ENCODE peak calls at places on chromosome X, in seven cellular contexts. One of them, this sample, is unnamed.
A peak's percentile ranks its signal among the peaks of the same experiment; 100 is the strongest.

GRCh38 chrX:135516376-135516775 is 4.1 kb upstream of the INTS6L start:
- DNase-seq in adrenal gland: no peak
- DNase-seq in effector memory CD4-positive, alpha-beta T cell: no peak
- DNase-seq in H7: peak; percentile 11
- DNase-seq in lower lobe of right lung: no peak
- DNase-seq in GM23248: no peak
- DNase-seq in heart right ventricle: no peak
- DNase-seq in this sample: no peak

GRCh38 chrX:2781698-2782097 is 29.9 kb downstream of the XG start:
- DNase-seq in lower lobe of right lung: no peak
- DNase-seq in adrenal gland: no peak
- DNase-seq in GM23248: no peak
- DNase-seq in effector memory CD4-positive, alpha-beta T cell: no peak
- DNase-seq in heart right ventricle: no peak
- DNase-seq in H7: no peak
- DNase-seq in this sample: no peak

GRCh38 chrX:115449742-115450141 is 111.2 kb upstream of the PLS3 start:
- DNase-seq in H7: no peak
- DNase-seq in GM23248: no peak
- DNase-seq in lower lobe of right lung: peak; percentile 53
- DNase-seq in heart right ventricle: peak; percentile 54
- DNase-seq in adrenal gland: peak; percentile 74
- DNase-seq in effector memory CD4-positive, alpha-beta T cell: no peak
- DNase-seq in this sample: peak; percentile 14

GRCh38 chrX:106726485-106727437 is at the start of gene RNF128:
- DNase-seq in effector memory CD4-positive, alpha-beta T cell: no peak
- DNase-seq in GM23248: peak; percentile 62
- DNase-seq in lower lobe of right lung: peak; percentile 68
- DNase-seq in heart right ventricle: peak; percentile 3
- DNase-seq in adrenal gland: peak; percentile 69
- DNase-seq in H7: peak; percentile 85
- DNase-seq in this sample: peak; percentile 45

GRCh38 chrX:13000311-13000811 is 25.5 kb downstream of the TMSB4X start:
- DNase-seq in effector memory CD4-positive, alpha-beta T cell: no peak
- DNase-seq in GM23248: no peak
- DNase-seq in heart right ventricle: no peak
- DNase-seq in adrenal gland: peak; percentile 35
- DNase-seq in lower lobe of right lung: peak; percentile 50
- DNase-seq in H7: no peak
- DNase-seq in this sample: no peak

GRCh38 chrX:84339507-84340364 is 151.7 kb upstream of the RPS6KA6 start:
- DNase-seq in lower lobe of right lung: no peak
- DNase-seq in adrenal gland: no peak
- DNase-seq in heart right ventricle: no peak
- DNase-seq in H7: no peak
- DNase-seq in effector memory CD4-positive, alpha-beta T cell: no peak
- DNase-seq in GM23248: peak; percentile 32
- DNase-seq in this sample: no peak

GRCh38 chrX:132694331-132694823 is 205.5 kb upstream of the MBNL3 start:
- DNase-seq in heart right ventricle: no peak
- DNase-seq in H7: no peak
- DNase-seq in adrenal gland: no peak
- DNase-seq in GM23248: no peak
- DNase-seq in effector memory CD4-positive, alpha-beta T cell: no peak
- DNase-seq in lower lobe of right lung: no peak
- DNase-seq in this sample: no peak

GRCh38 chrX:10755477-10756334 is 135.3 kb upstream of the MID1 start:
- DNase-seq in heart right ventricle: no peak
- DNase-seq in adrenal gland: no peak
- DNase-seq in effector memory CD4-positive, alpha-beta T cell: no peak
- DNase-seq in GM23248: peak; percentile 67
- DNase-seq in lower lobe of right lung: no peak
- DNase-seq in H7: peak; percentile 51
- DNase-seq in this sample: peak; percentile 48

GRCh38 chrX:19889582-19890342 is 2.4 kb upstream of the SH3KBP1 start:
- DNase-seq in H7: no peak
- DNase-seq in adrenal gland: peak; percentile 83
- DNase-seq in heart right ventricle: no peak
- DNase-seq in effector memory CD4-positive, alpha-beta T cell: peak; percentile 16
- DNase-seq in GM23248: peak; percentile 70
- DNase-seq in lower lobe of right lung: no peak
- DNase-seq in this sample: peak; percentile 34

GRCh38 chrX:96683997-96684338 is 674 bp upstream of the DIAPH2 start:
- DNase-seq in lower lobe of right lung: no peak
- DNase-seq in effector memory CD4-positive, alpha-beta T cell: no peak
- DNase-seq in GM23248: no peak
- DNase-seq in H7: no peak
- DNase-seq in heart right ventricle: no peak
- DNase-seq in adrenal gland: no peak
- DNase-seq in this sample: no peak

GRCh38 chrX:51332188-51332942 is at the start of gene NUDT10:
- DNase-seq in GM23248: peak; percentile 45
- DNase-seq in effector memory CD4-positive, alpha-beta T cell: no peak
- DNase-seq in adrenal gland: peak; percentile 53
- DNase-seq in heart right ventricle: peak; percentile 17
- DNase-seq in H7: peak; percentile 86
- DNase-seq in lower lobe of right lung: peak; percentile 43
- DNase-seq in this sample: peak; percentile 42

GRCh38 chrX:148960060-148960459 is 459.6 kb downstream of the AFF2 start:
- DNase-seq in effector memory CD4-positive, alpha-beta T cell: no peak
- DNase-seq in lower lobe of right lung: no peak
- DNase-seq in GM23248: no peak
- DNase-seq in adrenal gland: no peak
- DNase-seq in H7: no peak
- DNase-seq in heart right ventricle: no peak
- DNase-seq in this sample: peak; percentile 32

GRCh38 chrX:155819966-155820491 is 61.1 kb upstream of the VAMP7 start:
- DNase-seq in effector memory CD4-positive, alpha-beta T cell: no peak
- DNase-seq in lower lobe of right lung: peak; percentile 52
- DNase-seq in adrenal gland: peak; percentile 73
- DNase-seq in heart right ventricle: peak; percentile 78
- DNase-seq in H7: peak; percentile 39
- DNase-seq in GM23248: peak; percentile 82
- DNase-seq in this sample: peak; percentile 31

GRCh38 chrX:9942086-9942485 is 25.1 kb upstream of the CLDN34 start:
- DNase-seq in heart right ventricle: no peak
- DNase-seq in lower lobe of right lung: no peak
- DNase-seq in effector memory CD4-positive, alpha-beta T cell: peak; percentile 2
- DNase-seq in GM23248: no peak
- DNase-seq in adrenal gland: no peak
- DNase-seq in H7: no peak
- DNase-seq in this sample: no peak

GRCh38 chrX:15930585-15930984 is 76.0 kb upstream of the AP1S2 start:
- DNase-seq in GM23248: peak; percentile 36
- DNase-seq in effector memory CD4-positive, alpha-beta T cell: no peak
- DNase-seq in heart right ventricle: no peak
- DNase-seq in lower lobe of right lung: no peak
- DNase-seq in H7: peak; percentile 56
- DNase-seq in adrenal gland: no peak
- DNase-seq in this sample: no peak

GRCh38 chrX:46433892-46434291 is 111.3 kb downstream of the ZNF674 start:
- DNase-seq in adrenal gland: no peak
- DNase-seq in effector memory CD4-positive, alpha-beta T cell: no peak
- DNase-seq in lower lobe of right lung: no peak
- DNase-seq in H7: no peak
- DNase-seq in heart right ventricle: no peak
- DNase-seq in GM23248: peak; percentile 44
- DNase-seq in this sample: no peak

GRCh38 chrX:19840899-19841648 is 46.3 kb downstream of the SH3KBP1 start:
- DNase-seq in adrenal gland: no peak
- DNase-seq in heart right ventricle: no peak
- DNase-seq in lower lobe of right lung: no peak
- DNase-seq in GM23248: no peak
- DNase-seq in H7: peak; percentile 47
- DNase-seq in effector memory CD4-positive, alpha-beta T cell: peak; percentile 7
- DNase-seq in this sample: no peak

GRCh38 chrX:77918568-77918967 is 8.1 kb downstream of the ATP7A start:
- DNase-seq in effector memory CD4-positive, alpha-beta T cell: no peak
- DNase-seq in H7: no peak
- DNase-seq in adrenal gland: no peak
- DNase-seq in heart right ventricle: no peak
- DNase-seq in lower lobe of right lung: no peak
- DNase-seq in GM23248: peak; percentile 24
- DNase-seq in this sample: no peak

GRCh38 chrX:63503541-63503940 is 152.4 kb upstream of the SPIN4 start:
- DNase-seq in heart right ventricle: no peak
- DNase-seq in GM23248: peak; percentile 52
- DNase-seq in H7: peak; percentile 10
- DNase-seq in lower lobe of right lung: no peak
- DNase-seq in adrenal gland: no peak
- DNase-seq in effector memory CD4-positive, alpha-beta T cell: no peak
- DNase-seq in this sample: no peak

DNA sequence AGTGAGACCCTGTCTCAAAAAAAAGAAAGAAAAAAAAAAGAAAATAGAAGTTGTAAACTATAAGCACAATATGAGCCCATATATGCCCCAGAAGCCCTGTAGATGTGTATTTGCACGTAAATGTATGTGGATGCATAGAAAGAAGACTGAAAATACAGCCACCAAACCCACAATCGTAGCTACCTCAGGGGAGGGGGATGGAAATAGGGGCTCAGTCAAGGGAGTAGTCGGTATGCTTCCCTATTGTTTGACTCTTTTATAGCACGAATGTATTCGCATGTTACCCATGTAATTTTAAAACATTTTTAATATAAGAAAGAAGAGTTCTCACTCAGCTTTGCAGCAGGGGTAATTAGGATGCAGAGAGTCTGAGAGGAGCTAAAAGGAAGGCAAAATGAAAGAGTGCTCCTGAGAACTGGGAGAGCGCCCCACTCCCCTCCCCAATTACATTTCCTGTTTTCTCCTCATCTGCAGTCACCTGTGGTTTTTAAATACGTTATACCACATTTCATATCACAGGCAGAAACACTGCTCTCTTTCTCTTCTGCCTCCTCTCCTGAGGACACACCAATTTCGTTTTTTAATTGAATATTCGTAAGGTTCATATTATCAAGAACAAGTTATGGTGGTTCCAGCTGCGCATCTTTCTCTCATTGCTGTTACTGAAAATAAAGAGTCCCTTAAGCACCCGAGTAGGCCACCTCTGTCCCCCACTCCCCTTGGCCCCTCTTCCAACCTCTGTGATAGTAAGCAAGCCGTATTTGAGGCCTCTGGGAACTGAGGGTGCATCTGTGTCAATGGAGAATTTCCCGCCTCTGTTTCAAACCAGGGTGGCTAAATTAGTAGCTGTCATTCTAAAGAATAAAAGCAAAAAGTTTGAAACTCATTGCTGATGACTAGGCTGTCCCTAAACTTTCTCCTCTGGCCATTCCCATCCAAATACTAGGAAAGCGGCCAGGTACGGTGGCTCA is 10.7 kb downstream of the SEPTIN6 start:
- DNase-seq in lower lobe of right lung: no peak
- DNase-seq in H7: no peak
- DNase-seq in effector memory CD4-positive, alpha-beta T cell: no peak
- DNase-seq in adrenal gland: no peak
- DNase-seq in heart right ventricle: no peak
- DNase-seq in GM23248: no peak
- DNase-seq in this sample: no peak
- H3K4me3 ChIP-seq in lower lobe of right lung: no peak overlapping the region
- H3K4me3 ChIP-seq in H7: no peak overlapping the region
- H3K4me3 ChIP-seq in effector memory CD4-positive, alpha-beta T cell: peak overlapping the region; percentile 41
- H3K4me3 ChIP-seq in adrenal gland: no peak overlapping the region
- H3K4me3 ChIP-seq in heart right ventricle: no peak overlapping the region
- H3K4me3 ChIP-seq in GM23248: no peak overlapping the region
- H3K4me3 ChIP-seq in this sample: no peak overlapping the region

DNA sequence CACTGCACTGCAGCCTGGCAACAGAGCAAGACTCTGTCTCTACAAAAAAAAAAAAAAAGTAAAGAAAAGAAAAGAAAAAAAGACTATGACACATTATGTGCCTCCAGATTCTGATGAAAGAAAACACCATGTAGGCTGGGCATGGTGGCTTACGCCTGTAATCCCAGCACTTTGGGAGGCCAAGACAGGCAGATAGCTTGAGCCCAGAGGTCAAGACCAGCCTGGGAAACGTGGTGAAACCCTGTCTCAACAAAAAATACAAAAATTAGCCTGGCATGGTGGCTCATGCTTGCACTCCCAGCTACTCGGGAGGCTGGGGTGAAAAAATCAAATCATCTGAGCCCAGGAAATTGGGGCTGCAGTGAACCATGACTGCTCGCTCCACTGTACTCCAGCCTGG is 19.4 kb downstream of the THOC2 start:
- DNase-seq in H7: no peak
- DNase-seq in lower lobe of right lung: no peak
- DNase-seq in GM23248: no peak
- DNase-seq in adrenal gland: no peak
- DNase-seq in effector memory CD4-positive, alpha-beta T cell: no peak
- DNase-seq in heart right ventricle: no peak
- DNase-seq in this sample: no peak
- H3K27me3 ChIP-seq in H7: no peaks in the 10 kb centered on the region
- H3K27me3 ChIP-seq in lower lobe of right lung: no peaks in the 10 kb centered on the region
- H3K27me3 ChIP-seq in GM23248: no peaks in the 10 kb centered on the region
- H3K27me3 ChIP-seq in adrenal gland: no peaks in the 10 kb centered on the region
- H3K27me3 ChIP-seq in effector memory CD4-positive, alpha-beta T cell: no peaks in the 10 kb centered on the region
- H3K27me3 ChIP-seq in heart right ventricle: no peaks in the 10 kb centered on the region
- H3K27me3 ChIP-seq in this sample: no peaks in the 10 kb centered on the region

GRCh38 chrX:107935664-107936433 is 46.3 kb downstream of the TEX13B start:
- DNase-seq in lower lobe of right lung: no peak
- DNase-seq in adrenal gland: peak; percentile 26
- DNase-seq in H7: peak; percentile 75
- DNase-seq in heart right ventricle: peak; percentile 3
- DNase-seq in effector memory CD4-positive, alpha-beta T cell: no peak
- DNase-seq in GM23248: peak; percentile 12
- DNase-seq in this sample: no peak
- H3K4me3 ChIP-seq in lower lobe of right lung: peak overlapping the region; percentile 14
- H3K4me3 ChIP-seq in adrenal gland: no peak overlapping the region
- H3K4me3 ChIP-seq in H7: peak overlapping the region; percentile 77
- H3K4me3 ChIP-seq in heart right ventricle: no peak overlapping the region
- H3K4me3 ChIP-seq in effector memory CD4-positive, alpha-beta T cell: no peak overlapping the region
- H3K4me3 ChIP-seq in GM23248: peak overlapping the region; percentile 53
- H3K4me3 ChIP-seq in this sample: no peak overlapping the region

DNA sequence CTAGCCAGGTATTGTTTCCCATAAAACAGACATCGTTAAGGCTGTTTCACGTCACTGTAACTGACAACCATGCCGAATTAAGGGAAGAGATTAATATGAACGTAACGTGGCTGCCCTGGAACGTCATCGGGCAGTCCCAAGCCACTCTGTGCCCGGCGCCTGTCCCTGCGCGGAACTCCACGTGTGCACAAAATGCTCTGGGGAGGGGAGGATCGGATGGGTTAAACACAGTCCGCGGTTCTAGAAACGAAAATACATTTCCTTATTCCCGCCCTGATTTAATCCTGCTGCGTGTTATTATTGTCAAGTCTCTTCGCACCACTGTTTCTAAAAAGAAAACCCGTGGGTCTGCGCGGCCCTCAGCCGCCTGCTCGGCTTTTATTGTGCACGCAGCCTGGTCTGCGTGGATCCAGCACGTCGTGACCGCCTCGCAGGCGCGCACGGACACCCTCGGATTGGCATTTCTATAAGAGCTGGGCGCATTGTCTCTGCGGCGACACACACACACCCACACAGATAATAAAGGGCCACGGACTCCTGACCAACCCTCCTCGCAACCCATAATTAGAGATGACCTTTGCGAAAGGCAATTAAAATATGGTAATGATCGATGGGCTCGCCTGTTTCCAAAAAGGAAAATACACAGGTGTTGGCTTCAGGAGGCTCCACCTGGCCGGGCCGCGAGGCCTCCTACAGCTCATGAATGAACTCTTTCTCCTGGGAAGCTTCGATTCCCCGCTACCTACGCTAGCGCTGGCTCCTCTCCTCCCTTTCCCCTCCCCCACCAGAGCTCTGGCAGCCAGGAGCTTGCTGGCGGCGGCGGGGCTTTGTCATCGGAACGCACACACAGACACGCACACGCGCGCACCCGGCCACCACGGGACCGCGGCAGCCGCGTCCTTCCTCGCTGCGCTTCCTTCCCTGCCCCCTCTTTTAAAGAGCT is 69.8 kb upstream of the BCOR start:
- DNase-seq in adrenal gland: no peak
- DNase-seq in GM23248: peak; percentile 58
- DNase-seq in lower lobe of right lung: no peak
- DNase-seq in H7: peak; percentile 90
- DNase-seq in heart right ventricle: no peak
- DNase-seq in effector memory CD4-positive, alpha-beta T cell: no peak
- DNase-seq in this sample: no peak
- H3K27me3 ChIP-seq in adrenal gland: peaks cover 38% of the 10 kb centered on the region
- H3K27me3 ChIP-seq in GM23248: no peaks in the 10 kb centered on the region
- H3K27me3 ChIP-seq in lower lobe of right lung: no peaks in the 10 kb centered on the region
- H3K27me3 ChIP-seq in H7: peaks cover 51% of the 10 kb centered on the region
- H3K27me3 ChIP-seq in heart right ventricle: no peaks in the 10 kb centered on the region
- H3K27me3 ChIP-seq in effector memory CD4-positive, alpha-beta T cell: no peaks in the 10 kb centered on the region
- H3K27me3 ChIP-seq in this sample: no peaks in the 10 kb centered on the region